ENCODE peak calls at places on chromosomes 12 and 14, in seven cellular contexts. X is psoas muscle; U is lower lobe of right lung; C is ELF-1; R is DMS79 treated with DMSO at 0.1 percent for 48 hours; Y is activated T-cell treated with anti-CD3 and anti-CD28 coated beads for 24 hours; D is effector memory CD8-positive, alpha-beta T cell. V is an unnamed sample.
A peak's percentile ranks its signal among the peaks of the same experiment; 100 is the strongest.

GRCh38 chr12:67515679-67516363 is 132.7 kb upstream of the DYRK2 start:
- DNase-seq in D (peak; percentile 28), C (no peak), U (no peak), X (no peak), R (peak; percentile 38), Y (no peak), V (no peak)

GRCh38 chr12:11834925-11835324 is 185.5 kb downstream of the ETV6 start:
- DNase-seq in Y (no peak), R (no peak), U (no peak), D (no peak), C (no peak), X (no peak), V (no peak)

GRCh38 chr12:127711108-127711507 is 555.9 kb upstream of the TMEM132C start:
- DNase-seq in U (no peak), X (no peak), Y (no peak), C (peak; percentile 25), R (no peak), D (no peak), V (no peak)

GRCh38 chr12:77754086-77754485 is 76.6 kb upstream of the NAV3 start:
- DNase-seq in C (no peak), X (no peak), D (no peak), U (no peak), Y (no peak), R (no peak), V (no peak)

GRCh38 chr12:106284294-106285105 is 18.0 kb upstream of the TCP11L2 start:
- DNase-seq in U (no peak), R (peak; percentile 78), C (no peak), X (no peak), Y (no peak), D (no peak), V (no peak)

GRCh38 chr12:76588881-76589565 is 29.5 kb upstream of the OSBPL8 start:
- DNase-seq in U (no peak), Y (no peak), R (no peak), C (no peak), D (no peak), X (no peak), V (no peak)

GRCh38 chr12:121202407-121203355 is 7.2 kb upstream of the P2RX4 start:
- DNase-seq in U (no peak), R (no peak), C (no peak), X (no peak), Y (no peak), D (no peak), V (no peak)

GRCh38 chr12:68521321-68521839 is 89.3 kb upstream of the RAP1B start:
- DNase-seq in Y (no peak), D (no peak), X (no peak), R (no peak), C (no peak), U (no peak), V (no peak)

GRCh38 chr12:45217846-45218245 is 2.0 kb downstream of the ANO6 start:
- DNase-seq in U (no peak), X (no peak), R (no peak), D (no peak), C (no peak), Y (no peak), V (no peak)

GRCh38 chr12:11641522-11641921 is 8.0 kb upstream of the ETV6 start:
- DNase-seq in U (no peak), C (no peak), D (no peak), Y (no peak), R (no peak), X (no peak), V (no peak)

GRCh38 chr12:17489452-17489851 is 600.5 kb downstream of the RERGL start:
- DNase-seq in X (no peak), R (no peak), D (no peak), Y (no peak), U (no peak), C (no peak), V (no peak)

GRCh38 chr12:49924847-49925246 is 21.1 kb upstream of the FAIM2 start:
- DNase-seq in U (no peak), X (no peak), Y (no peak), R (no peak), D (no peak), C (no peak), V (no peak)

GRCh38 chr14:68306265-68306933 is 486.5 kb downstream of the ZFP36L1 start:
- DNase-seq in C (no peak), Y (no peak), D (no peak), R (no peak), U (no peak), X (no peak), V (no peak)

GRCh38 chr12:3333991-3334391 is 157.0 kb upstream of the PRMT8 start:
- DNase-seq in X (no peak), D (no peak), U (no peak), C (no peak), R (no peak), Y (no peak), V (no peak)

GRCh38 chr14:86712176-86712575 is 1182.2 kb downstream of the FLRT2 start:
- DNase-seq in R (peak; percentile 30), Y (no peak), C (no peak), D (no peak), X (no peak), U (no peak), V (no peak)

GRCh38 chr12:91577586-91578539 is 395.2 kb upstream of the DCN start:
- DNase-seq in Y (no peak), C (no peak), R (no peak), U (no peak), D (no peak), X (no peak), V (no peak)

GRCh38 chr14:104207142-104207845 is 68.9 kb downstream of the KIF26A start:
- DNase-seq in Y (no peak), X (no peak), U (no peak), C (no peak), D (no peak), R (no peak), V (no peak)

V was measured in stimulated activated naive B cell treated with anti-CD40 and anti-IgM and Interleukin-4, amounts not matched to agents 10 μg/mL and 1 μg/mL and 100 μg/mL, for 72 hours.